ENCODE peak calls at places on chromosomes 11 and 22, in eight cellular contexts. One of them, this sample, is unnamed.

GRCh38 chr11:86508604-86509471 is 134.2 kb downstream of the CCDC81 start:
- DNase-seq in NB4: no peak
- DNase-seq in GM12865: no peak
- DNase-seq in GM23338: no peak
- DNase-seq in astrocyte of the spinal cord: peak; percentile 33
- DNase-seq in hepatocyte: peak; percentile 37
- DNase-seq in left ventricle myocardium inferior: no peak
- DNase-seq in cardiac muscle cell: no peak
- DNase-seq in this sample: no peak

GRCh38 chr22:43533656-43534428 is 122.0 kb downstream of the MPPED1 start:
- DNase-seq in astrocyte of the spinal cord: no peak
- DNase-seq in cardiac muscle cell: no peak
- DNase-seq in left ventricle myocardium inferior: no peak
- DNase-seq in GM12865: no peak
- DNase-seq in GM23338: no peak
- DNase-seq in hepatocyte: no peak
- DNase-seq in NB4: no peak
- DNase-seq in this sample: no peak

GRCh38 chr11:74702383-74703007 is 28.7 kb downstream of the CHRDL2 start:
- DNase-seq in astrocyte of the spinal cord: peak; percentile 65
- DNase-seq in GM12865: peak; percentile 72
- DNase-seq in hepatocyte: peak; percentile 78
- DNase-seq in GM23338: peak; percentile 86
- DNase-seq in NB4: peak; percentile 71
- DNase-seq in left ventricle myocardium inferior: peak; percentile 55
- DNase-seq in cardiac muscle cell: peak; percentile 69
- DNase-seq in this sample: peak; percentile 51

GRCh38 chr22:27630754-27631153 is 170.8 kb downstream of the MN1 start:
- DNase-seq in hepatocyte: no peak
- DNase-seq in GM12865: no peak
- DNase-seq in left ventricle myocardium inferior: no peak
- DNase-seq in NB4: no peak
- DNase-seq in cardiac muscle cell: no peak
- DNase-seq in astrocyte of the spinal cord: no peak
- DNase-seq in GM23338: peak; percentile 81
- DNase-seq in this sample: no peak

GRCh38 chr11:36455658-36456111 is 54.4 kb downstream of the TRAF6 start:
- DNase-seq in GM12865: no peak
- DNase-seq in NB4: peak; percentile 90
- DNase-seq in astrocyte of the spinal cord: peak; percentile 100
- DNase-seq in hepatocyte: peak; percentile 79
- DNase-seq in GM23338: peak; percentile 8
- DNase-seq in cardiac muscle cell: peak; percentile 18
- DNase-seq in left ventricle myocardium inferior: peak; percentile 81
- DNase-seq in this sample: peak; percentile 87

GRCh38 chr11:13663631-13664071 is 4.8 kb upstream of the FAR1 start:
- DNase-seq in NB4: no peak
- DNase-seq in astrocyte of the spinal cord: peak; percentile 17
- DNase-seq in GM23338: no peak
- DNase-seq in left ventricle myocardium inferior: no peak
- DNase-seq in GM12865: no peak
- DNase-seq in cardiac muscle cell: no peak
- DNase-seq in hepatocyte: peak; percentile 33
- DNase-seq in this sample: no peak

GRCh38 chr22:47270463-47271135 is 508.1 kb downstream of the TBC1D22A start:
- DNase-seq in hepatocyte: no peak
- DNase-seq in GM12865: no peak
- DNase-seq in astrocyte of the spinal cord: no peak
- DNase-seq in NB4: no peak
- DNase-seq in GM23338: no peak
- DNase-seq in cardiac muscle cell: no peak
- DNase-seq in left ventricle myocardium inferior: no peak
- DNase-seq in this sample: no peak

GRCh38 chr22:45235101-45235777 is 5.5 kb downstream of the KIAA0930 start:
- DNase-seq in cardiac muscle cell: no peak
- DNase-seq in GM23338: no peak
- DNase-seq in astrocyte of the spinal cord: no peak
- DNase-seq in left ventricle myocardium inferior: no peak
- DNase-seq in hepatocyte: no peak
- DNase-seq in NB4: peak; percentile 95
- DNase-seq in GM12865: peak; percentile 95
- DNase-seq in this sample: no peak

GRCh38 chr11:124799384-124800225 is 601 bp downstream of the MSANTD2 start:
- DNase-seq in left ventricle myocardium inferior: peak; percentile 22
- DNase-seq in GM12865: peak; percentile 49
- DNase-seq in GM23338: peak; percentile 65
- DNase-seq in astrocyte of the spinal cord: peak; percentile 31
- DNase-seq in NB4: peak; percentile 65
- DNase-seq in cardiac muscle cell: peak; percentile 47
- DNase-seq in hepatocyte: peak; percentile 64
- DNase-seq in this sample: no peak

GRCh38 chr11:68099474-68100405 is 21.4 kb downstream of the CHKA start:
- DNase-seq in NB4: no peak
- DNase-seq in hepatocyte: peak; percentile 49
- DNase-seq in astrocyte of the spinal cord: peak; percentile 82
- DNase-seq in cardiac muscle cell: peak; percentile 46
- DNase-seq in GM23338: peak; percentile 26
- DNase-seq in GM12865: peak; percentile 66
- DNase-seq in left ventricle myocardium inferior: no peak
- DNase-seq in this sample: no peak

GRCh38 chr11:8638300-8638699 is 44.2 kb downstream of the TRIM66 start:
- DNase-seq in GM23338: peak; percentile 4
- DNase-seq in NB4: peak; percentile 38
- DNase-seq in astrocyte of the spinal cord: peak; percentile 27
- DNase-seq in cardiac muscle cell: no peak
- DNase-seq in GM12865: no peak
- DNase-seq in left ventricle myocardium inferior: no peak
- DNase-seq in hepatocyte: no peak
- DNase-seq in this sample: no peak

GRCh38 chr11:116686891-116687290 is 85.9 kb downstream of the BUD13 start:
- DNase-seq in astrocyte of the spinal cord: no peak
- DNase-seq in GM23338: no peak
- DNase-seq in NB4: no peak
- DNase-seq in hepatocyte: no peak
- DNase-seq in cardiac muscle cell: no peak
- DNase-seq in GM12865: no peak
- DNase-seq in left ventricle myocardium inferior: no peak
- DNase-seq in this sample: no peak

GRCh38 chr11:56799691-56800090 is 51.2 kb upstream of the OR9G4 start:
- DNase-seq in NB4: no peak
- DNase-seq in hepatocyte: no peak
- DNase-seq in cardiac muscle cell: no peak
- DNase-seq in GM23338: no peak
- DNase-seq in GM12865: no peak
- DNase-seq in left ventricle myocardium inferior: no peak
- DNase-seq in astrocyte of the spinal cord: no peak
- DNase-seq in this sample: no peak

GRCh38 chr11:64444838-64445441 is 86.0 kb downstream of the RPS6KA4 start:
- DNase-seq in left ventricle myocardium inferior: no peak
- DNase-seq in hepatocyte: no peak
- DNase-seq in cardiac muscle cell: no peak
- DNase-seq in GM23338: peak; percentile 49
- DNase-seq in astrocyte of the spinal cord: no peak
- DNase-seq in NB4: peak; percentile 29
- DNase-seq in GM12865: peak; percentile 54
- DNase-seq in this sample: no peak

GRCh38 chr11:72641900-72642814 is 32.1 kb downstream of the PDE2A start:
- DNase-seq in astrocyte of the spinal cord: no peak
- DNase-seq in cardiac muscle cell: peak; percentile 57
- DNase-seq in GM12865: no peak
- DNase-seq in NB4: peak; percentile 27
- DNase-seq in left ventricle myocardium inferior: peak; percentile 51
- DNase-seq in GM23338: peak; percentile 56
- DNase-seq in hepatocyte: peak; percentile 51
- DNase-seq in this sample: no peak

DNA sequence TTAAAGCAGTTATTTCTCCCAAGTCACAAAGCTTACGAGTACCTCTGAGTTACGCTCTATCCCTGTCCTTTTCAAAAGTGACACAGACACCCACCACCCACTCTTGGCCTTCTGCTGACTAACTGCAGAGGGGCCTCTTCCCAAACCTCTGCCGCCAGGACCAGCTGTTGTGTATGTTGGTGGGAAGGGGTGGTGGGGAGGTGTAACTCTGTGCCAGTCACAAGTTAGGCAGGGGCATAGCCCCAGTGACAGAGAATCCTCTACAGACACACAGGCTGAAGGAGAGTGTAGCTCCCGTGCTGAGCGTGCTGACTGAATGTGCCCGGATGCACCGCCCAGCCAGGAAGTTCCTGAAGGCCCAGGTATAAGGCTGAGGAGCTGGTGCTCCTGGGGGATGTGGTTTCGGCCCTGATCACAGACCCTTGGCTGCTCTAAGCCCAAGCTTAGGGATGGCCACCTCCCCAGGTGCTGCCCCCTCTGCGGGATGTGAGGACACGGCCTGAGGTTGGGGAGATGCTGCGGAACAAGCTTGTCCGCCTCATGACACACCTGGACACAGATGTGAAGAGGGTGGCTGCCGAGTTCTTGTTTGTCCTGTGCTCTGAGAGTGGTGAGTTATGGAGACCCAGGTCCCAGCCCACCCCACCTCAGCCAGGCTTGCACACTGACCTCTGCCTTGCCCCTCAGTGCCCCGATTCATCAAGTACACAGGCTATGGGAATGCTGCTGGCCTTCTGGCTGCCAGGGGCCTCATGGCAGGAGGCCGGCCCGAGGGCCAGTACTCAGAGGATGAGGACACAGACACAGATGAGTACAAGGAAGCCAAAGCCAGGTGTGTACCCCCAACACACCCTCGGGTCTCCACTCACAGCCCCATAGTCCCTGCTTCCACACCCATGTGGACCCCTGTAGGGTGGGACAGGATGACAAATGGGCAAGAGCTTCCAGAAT is 4.9 kb downstream of the RIC8A start:
- DNase-seq in astrocyte of the spinal cord: no peak
- DNase-seq in cardiac muscle cell: no peak
- DNase-seq in NB4: no peak
- DNase-seq in GM12865: no peak
- DNase-seq in left ventricle myocardium inferior: no peak
- DNase-seq in GM23338: no peak
- DNase-seq in hepatocyte: no peak
- DNase-seq in this sample: no peak
- H3K4me3 ChIP-seq in astrocyte of the spinal cord: no peak overlapping the region
- H3K4me3 ChIP-seq in cardiac muscle cell: no peak overlapping the region
- H3K4me3 ChIP-seq in NB4: no peak overlapping the region
- H3K4me3 ChIP-seq in GM12865: no peak overlapping the region
- H3K4me3 ChIP-seq in left ventricle myocardium inferior: no peak overlapping the region
- H3K4me3 ChIP-seq in GM23338: no peak overlapping the region
- H3K4me3 ChIP-seq in hepatocyte: no peak overlapping the region
- H3K4me3 ChIP-seq in this sample: no peak overlapping the region

GRCh38 chr22:37421468-37421877 is 5.8 kb downstream of the ELFN2 start:
- DNase-seq in left ventricle myocardium inferior: no peak
- DNase-seq in NB4: no peak
- DNase-seq in astrocyte of the spinal cord: no peak
- DNase-seq in cardiac muscle cell: no peak
- DNase-seq in GM23338: no peak
- DNase-seq in GM12865: no peak
- DNase-seq in hepatocyte: no peak
- DNase-seq in this sample: no peak

GRCh38 chr22:37418627-37419369 is 8.5 kb downstream of the ELFN2 start:
- DNase-seq in GM12865: no peak
- DNase-seq in astrocyte of the spinal cord: no peak
- DNase-seq in NB4: no peak
- DNase-seq in GM23338: peak; percentile 46
- DNase-seq in cardiac muscle cell: no peak
- DNase-seq in left ventricle myocardium inferior: no peak
- DNase-seq in hepatocyte: no peak
- DNase-seq in this sample: no peak

GRCh38 chr22:37419916-37420655 is 7.2 kb downstream of the ELFN2 start:
- DNase-seq in GM23338: peak; percentile 74
- DNase-seq in hepatocyte: peak; percentile 41
- DNase-seq in left ventricle myocardium inferior: no peak
- DNase-seq in astrocyte of the spinal cord: no peak
- DNase-seq in GM12865: peak; percentile 10
- DNase-seq in NB4: no peak
- DNase-seq in cardiac muscle cell: peak; percentile 34
- DNase-seq in this sample: no peak

GRCh38 chr22:37419370-37419915 is 7.8 kb downstream of the ELFN2 start:
- DNase-seq in hepatocyte: no peak
- DNase-seq in NB4: no peak
- DNase-seq in cardiac muscle cell: no peak
- DNase-seq in left ventricle myocardium inferior: no peak
- DNase-seq in GM23338: no peak
- DNase-seq in GM12865: no peak
- DNase-seq in astrocyte of the spinal cord: no peak
- DNase-seq in this sample: no peak

DNA sequence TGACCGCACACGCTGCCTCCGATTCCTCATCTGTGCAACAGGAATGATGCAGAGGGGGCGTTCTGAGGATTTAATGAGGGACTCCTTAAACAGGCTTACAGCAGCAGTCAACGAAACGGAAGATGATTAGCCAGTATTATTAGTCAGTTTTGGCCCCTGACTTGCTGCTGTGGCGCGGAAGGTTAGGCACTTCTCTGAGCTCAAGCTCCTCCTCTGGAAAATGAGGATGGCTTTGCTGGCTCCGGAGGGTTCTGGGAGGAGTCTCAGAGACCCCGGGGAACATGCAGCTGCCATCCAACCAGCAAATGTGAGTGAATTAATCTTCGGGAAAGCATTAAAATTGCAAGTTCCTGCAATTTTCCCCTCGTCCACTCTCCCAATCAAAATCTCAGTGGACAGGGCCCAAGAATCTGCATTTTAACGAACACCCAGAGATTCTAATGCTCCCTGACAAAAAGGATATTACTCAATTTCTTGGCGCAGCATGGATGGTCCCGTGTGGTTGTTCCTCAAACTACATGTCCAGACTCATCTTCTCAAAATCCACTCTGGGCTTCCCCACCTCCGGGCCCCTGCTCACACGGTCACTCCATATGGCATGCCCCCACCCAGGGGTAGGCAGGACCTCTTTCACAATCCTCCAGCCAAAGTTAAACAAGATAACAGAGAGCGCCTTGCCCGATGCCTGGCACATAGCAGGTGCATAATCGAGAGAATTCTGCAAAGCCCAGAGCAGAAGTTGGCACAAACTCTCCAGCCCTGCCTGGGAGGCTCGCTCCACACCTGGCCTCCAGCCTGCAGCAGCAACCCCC is 6.4 kb downstream of the ELFN2 start:
- DNase-seq in GM23338: peak; percentile 40
- DNase-seq in left ventricle myocardium inferior: no peak
- DNase-seq in GM12865: no peak
- DNase-seq in NB4: peak; percentile 40
- DNase-seq in cardiac muscle cell: no peak
- DNase-seq in hepatocyte: no peak
- DNase-seq in astrocyte of the spinal cord: no peak
- DNase-seq in this sample: no peak
- TF ChIP-seq CTCF in GM23338: no peak
- TF ChIP-seq CTCF in left ventricle myocardium inferior: no peak
- TF ChIP-seq CTCF in GM12865: no peak
- TF ChIP-seq CTCF in NB4: no peak
- TF ChIP-seq CTCF in cardiac muscle cell: no peak
- TF ChIP-seq CTCF in hepatocyte: no peak
- TF ChIP-seq CTCF in astrocyte of the spinal cord: no peak
- TF ChIP-seq CTCF in this sample: no peak

GRCh38 chr11:84045146-84045545 is 759.0 kb upstream of the CCDC90B start:
- DNase-seq in NB4: no peak
- DNase-seq in cardiac muscle cell: no peak
- DNase-seq in left ventricle myocardium inferior: no peak
- DNase-seq in GM23338: no peak
- DNase-seq in hepatocyte: no peak
- DNase-seq in astrocyte of the spinal cord: no peak
- DNase-seq in GM12865: no peak
- DNase-seq in this sample: no peak
- H3K4me3 ChIP-seq in NB4: no peak overlapping the region
- H3K4me3 ChIP-seq in cardiac muscle cell: no peak overlapping the region
- H3K4me3 ChIP-seq in left ventricle myocardium inferior: no peak overlapping the region
- H3K4me3 ChIP-seq in GM23338: no peak overlapping the region
- H3K4me3 ChIP-seq in hepatocyte: no peak overlapping the region
- H3K4me3 ChIP-seq in astrocyte of the spinal cord: no peak overlapping the region
- H3K4me3 ChIP-seq in GM12865: no peak overlapping the region
- H3K4me3 ChIP-seq in this sample: no peak overlapping the region

GRCh38 chr11:61694971-61695706 is 14.9 kb downstream of the DAGLA start:
- DNase-seq in cardiac muscle cell: peak; percentile 36
- DNase-seq in NB4: no peak
- DNase-seq in GM12865: no peak
- DNase-seq in astrocyte of the spinal cord: no peak
- DNase-seq in hepatocyte: no peak
- DNase-seq in GM23338: peak; percentile 75
- DNase-seq in left ventricle myocardium inferior: peak; percentile 69
- DNase-seq in this sample: no peak
- TF ChIP-seq CTCF in cardiac muscle cell: peak; percentile 12
- TF ChIP-seq CTCF in NB4: no peak
- TF ChIP-seq CTCF in GM12865: no peak
- TF ChIP-seq CTCF in astrocyte of the spinal cord: peak; percentile 19
- TF ChIP-seq CTCF in hepatocyte: peak; percentile 17
- TF ChIP-seq CTCF in GM23338: peak; percentile 32
- TF ChIP-seq CTCF in left ventricle myocardium inferior: peak; percentile 57
- TF ChIP-seq CTCF in this sample: peak; percentile 33

This sample was measured in AG04450.